ENCODE peak calls at places on chromosomes 4 and X, in eight cellular contexts. One of them, this sample, is unnamed.

GRCh38 chr4:165711436-165711835 is 161.6 kb upstream of the TLL1 start:
- DNase-seq in suprapubic skin: no peak
- DNase-seq in prostate gland: no peak
- DNase-seq in sigmoid colon: no peak
- DNase-seq in HCT116: no peak
- DNase-seq in HepG2: no peak
- DNase-seq in endothelial cell of umbilical vein: peak; percentile 39
- DNase-seq in breast epithelium: no peak
- DNase-seq in this sample: no peak

GRCh38 chr4:177005801-177006230 is 213.1 kb upstream of the VEGFC start:
- DNase-seq in HCT116: no peak
- DNase-seq in breast epithelium: no peak
- DNase-seq in sigmoid colon: no peak
- DNase-seq in prostate gland: no peak
- DNase-seq in endothelial cell of umbilical vein: peak; percentile 41
- DNase-seq in HepG2: no peak
- DNase-seq in suprapubic skin: no peak
- DNase-seq in this sample: no peak

GRCh38 chrX:790031-790430 is 159.4 kb downstream of the SHOX start:
- DNase-seq in HCT116: no peak
- DNase-seq in breast epithelium: no peak
- DNase-seq in suprapubic skin: no peak
- DNase-seq in prostate gland: no peak
- DNase-seq in HepG2: no peak
- DNase-seq in endothelial cell of umbilical vein: no peak
- DNase-seq in sigmoid colon: no peak
- DNase-seq in this sample: no peak

GRCh38 chr4:39668835-39669234 is 29.1 kb upstream of the UBE2K start:
- DNase-seq in HCT116: no peak
- DNase-seq in endothelial cell of umbilical vein: no peak
- DNase-seq in suprapubic skin: no peak
- DNase-seq in breast epithelium: no peak
- DNase-seq in prostate gland: no peak
- DNase-seq in sigmoid colon: no peak
- DNase-seq in HepG2: no peak
- DNase-seq in this sample: no peak

GRCh38 chr4:94507708-94508107 is 56.0 kb downstream of the PDLIM5 start:
- DNase-seq in endothelial cell of umbilical vein: peak; percentile 60
- DNase-seq in HCT116: peak; percentile 82
- DNase-seq in prostate gland: no peak
- DNase-seq in suprapubic skin: no peak
- DNase-seq in HepG2: peak; percentile 23
- DNase-seq in sigmoid colon: no peak
- DNase-seq in breast epithelium: no peak
- DNase-seq in this sample: no peak

GRCh38 chrX:153875391-153876111 is 10.4 kb downstream of the L1CAM start:
- DNase-seq in prostate gland: peak; percentile 17
- DNase-seq in sigmoid colon: no peak
- DNase-seq in endothelial cell of umbilical vein: peak; percentile 39
- DNase-seq in suprapubic skin: no peak
- DNase-seq in HepG2: no peak
- DNase-seq in breast epithelium: no peak
- DNase-seq in HCT116: no peak
- DNase-seq in this sample: peak; percentile 88

GRCh38 chr4:36081185-36081584 is 163.1 kb downstream of the ARAP2 start:
- DNase-seq in breast epithelium: no peak
- DNase-seq in HCT116: no peak
- DNase-seq in suprapubic skin: no peak
- DNase-seq in endothelial cell of umbilical vein: no peak
- DNase-seq in prostate gland: no peak
- DNase-seq in HepG2: no peak
- DNase-seq in sigmoid colon: no peak
- DNase-seq in this sample: no peak

GRCh38 chr4:89641367-89641687 is 195.6 kb downstream of the SNCA start:
- DNase-seq in HCT116: no peak
- DNase-seq in HepG2: no peak
- DNase-seq in prostate gland: no peak
- DNase-seq in breast epithelium: no peak
- DNase-seq in suprapubic skin: no peak
- DNase-seq in sigmoid colon: no peak
- DNase-seq in endothelial cell of umbilical vein: peak; percentile 44
- DNase-seq in this sample: no peak

GRCh38 chr4:128649161-128649560 is 160.3 kb upstream of the JADE1 start:
- DNase-seq in HCT116: no peak
- DNase-seq in prostate gland: no peak
- DNase-seq in endothelial cell of umbilical vein: no peak
- DNase-seq in HepG2: no peak
- DNase-seq in breast epithelium: no peak
- DNase-seq in sigmoid colon: no peak
- DNase-seq in suprapubic skin: no peak
- DNase-seq in this sample: no peak

GRCh38 chr4:118308306-118309030 is 44.3 kb downstream of the PRSS12 start:
- DNase-seq in breast epithelium: no peak
- DNase-seq in endothelial cell of umbilical vein: no peak
- DNase-seq in HCT116: no peak
- DNase-seq in prostate gland: no peak
- DNase-seq in sigmoid colon: no peak
- DNase-seq in HepG2: no peak
- DNase-seq in suprapubic skin: no peak
- DNase-seq in this sample: no peak

GRCh38 chrX:140507982-140508305 is 3.1 kb upstream of the SOX3 start:
- DNase-seq in prostate gland: no peak
- DNase-seq in endothelial cell of umbilical vein: no peak
- DNase-seq in breast epithelium: no peak
- DNase-seq in HepG2: no peak
- DNase-seq in sigmoid colon: no peak
- DNase-seq in HCT116: no peak
- DNase-seq in suprapubic skin: no peak
- DNase-seq in this sample: no peak

GRCh38 chrX:109774706-109775105 is 41.6 kb upstream of the ACSL4 start:
- DNase-seq in HCT116: no peak
- DNase-seq in breast epithelium: no peak
- DNase-seq in HepG2: peak; percentile 79
- DNase-seq in sigmoid colon: no peak
- DNase-seq in suprapubic skin: no peak
- DNase-seq in prostate gland: no peak
- DNase-seq in endothelial cell of umbilical vein: no peak
- DNase-seq in this sample: no peak

GRCh38 chrX:77899081-77899828 is at the start of gene COX7B:
- DNase-seq in sigmoid colon: peak; percentile 86
- DNase-seq in HCT116: peak; percentile 94
- DNase-seq in endothelial cell of umbilical vein: peak; percentile 94
- DNase-seq in suprapubic skin: no peak
- DNase-seq in HepG2: peak; percentile 96
- DNase-seq in prostate gland: peak; percentile 82
- DNase-seq in breast epithelium: peak; percentile 73
- DNase-seq in this sample: no peak
- TF ChIP-seq POLR2A in sigmoid colon: peak; percentile 67
- TF ChIP-seq POLR2A in HCT116: peak; percentile 46
- TF ChIP-seq POLR2A in endothelial cell of umbilical vein: peak; percentile 75
- TF ChIP-seq POLR2A in suprapubic skin: peak; percentile 65
- TF ChIP-seq POLR2A in HepG2: peak; percentile 75
- TF ChIP-seq POLR2A in prostate gland: peak; percentile 69
- TF ChIP-seq POLR2A in breast epithelium: peak; percentile 49
- TF ChIP-seq POLR2A in this sample: no peak

DNA sequence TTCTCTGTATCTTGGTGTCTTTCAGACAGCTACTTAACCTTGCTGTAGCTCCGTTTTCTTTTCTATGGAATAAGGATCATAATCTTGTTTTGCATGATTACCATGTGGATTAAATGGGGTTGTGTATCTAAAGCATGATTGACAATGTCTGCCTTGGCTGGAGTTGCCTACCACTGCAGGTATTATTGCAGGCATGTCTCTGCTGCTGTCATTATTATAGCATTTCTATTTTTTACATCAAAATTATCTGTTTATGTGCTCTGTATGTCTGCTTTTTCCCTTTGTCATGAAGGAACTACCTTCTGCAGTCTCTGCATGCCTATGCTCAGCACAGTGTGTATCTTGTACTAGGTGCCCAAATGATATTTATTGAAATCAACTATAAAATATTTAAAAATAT is 95.9 kb upstream of the TAPT1 start:
- DNase-seq in breast epithelium: no peak
- DNase-seq in HepG2: no peak
- DNase-seq in suprapubic skin: no peak
- DNase-seq in endothelial cell of umbilical vein: no peak
- DNase-seq in HCT116: no peak
- DNase-seq in sigmoid colon: no peak
- DNase-seq in prostate gland: no peak
- DNase-seq in this sample: no peak
- TF ChIP-seq POLR2AphosphoS5 in breast epithelium: no peak
- TF ChIP-seq POLR2AphosphoS5 in HepG2: no peak
- TF ChIP-seq POLR2AphosphoS5 in suprapubic skin: no peak
- TF ChIP-seq POLR2AphosphoS5 in endothelial cell of umbilical vein: no peak
- TF ChIP-seq POLR2AphosphoS5 in HCT116: no peak
- TF ChIP-seq POLR2AphosphoS5 in sigmoid colon: no peak
- TF ChIP-seq POLR2AphosphoS5 in prostate gland: no peak
- TF ChIP-seq POLR2AphosphoS5 in this sample: no peak

GRCh38 chr4:41214158-41215146 is at the start of gene APBB2:
- DNase-seq in prostate gland: peak; percentile 95
- DNase-seq in sigmoid colon: peak; percentile 98
- DNase-seq in suprapubic skin: peak; percentile 94
- DNase-seq in HepG2: peak; percentile 94
- DNase-seq in HCT116: peak; percentile 93
- DNase-seq in endothelial cell of umbilical vein: peak; percentile 98
- DNase-seq in breast epithelium: peak; percentile 91
- DNase-seq in this sample: peak; percentile 87
- TF ChIP-seq POLR2A in prostate gland: peak; percentile 91
- TF ChIP-seq POLR2A in sigmoid colon: peak; percentile 66
- TF ChIP-seq POLR2A in suprapubic skin: peak; percentile 13
- TF ChIP-seq POLR2A in HepG2: peak; percentile 82
- TF ChIP-seq POLR2A in HCT116: peak; percentile 92
- TF ChIP-seq POLR2A in endothelial cell of umbilical vein: peak; percentile 93
- TF ChIP-seq POLR2A in breast epithelium: no peak
- TF ChIP-seq POLR2A in this sample: peak; percentile 23

DNA sequence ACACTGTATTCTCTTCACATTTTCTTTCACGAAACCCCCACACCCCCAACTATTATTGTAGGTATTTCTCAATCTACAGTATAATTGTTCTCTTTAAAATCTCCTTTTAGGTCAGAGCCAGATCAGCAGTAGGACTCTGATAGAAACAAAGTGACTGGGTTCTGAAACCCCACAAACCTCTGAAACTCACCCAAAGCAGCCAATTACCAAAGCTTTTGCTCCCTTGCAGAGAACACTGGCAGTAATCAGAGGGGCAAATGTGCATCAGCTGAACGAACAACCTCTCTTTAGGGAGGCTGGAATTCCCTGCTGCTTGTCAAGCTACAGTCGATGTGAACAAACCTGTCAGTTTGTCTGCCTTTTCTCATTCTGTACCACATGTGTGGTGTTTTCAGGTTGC is 395.8 kb downstream of the GPAT3 start:
- DNase-seq in HepG2: no peak
- DNase-seq in suprapubic skin: no peak
- DNase-seq in sigmoid colon: no peak
- DNase-seq in breast epithelium: no peak
- DNase-seq in prostate gland: no peak
- DNase-seq in HCT116: no peak
- DNase-seq in endothelial cell of umbilical vein: no peak
- DNase-seq in this sample: no peak
- TF ChIP-seq POLR2AphosphoS5 in HepG2: no peak
- TF ChIP-seq POLR2AphosphoS5 in suprapubic skin: no peak
- TF ChIP-seq POLR2AphosphoS5 in sigmoid colon: no peak
- TF ChIP-seq POLR2AphosphoS5 in breast epithelium: no peak
- TF ChIP-seq POLR2AphosphoS5 in prostate gland: no peak
- TF ChIP-seq POLR2AphosphoS5 in HCT116: no peak
- TF ChIP-seq POLR2AphosphoS5 in endothelial cell of umbilical vein: no peak
- TF ChIP-seq POLR2AphosphoS5 in this sample: no peak

DNA sequence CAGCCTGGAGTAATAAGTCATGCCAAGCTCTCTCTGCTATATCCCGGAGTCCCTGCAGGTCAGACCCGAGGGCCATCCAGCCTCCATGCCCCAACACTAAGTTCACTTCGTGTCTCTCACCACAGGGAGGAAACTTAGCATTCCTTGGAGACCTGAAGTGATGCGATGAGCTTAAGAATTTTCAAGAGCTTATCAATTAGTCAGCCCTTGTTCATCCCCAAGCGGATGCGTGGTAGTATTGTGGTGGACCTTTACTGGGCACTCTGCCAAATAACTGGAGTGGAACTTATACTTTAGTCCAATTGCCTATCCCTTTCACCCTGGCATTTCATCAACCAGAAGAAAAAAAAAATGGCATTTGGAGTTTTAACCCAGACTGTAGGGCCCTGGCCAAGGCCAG is 137.2 kb downstream of the RELL1 start:
- DNase-seq in sigmoid colon: no peak
- DNase-seq in suprapubic skin: no peak
- DNase-seq in breast epithelium: no peak
- DNase-seq in endothelial cell of umbilical vein: peak; percentile 50
- DNase-seq in HCT116: no peak
- DNase-seq in prostate gland: no peak
- DNase-seq in HepG2: no peak
- DNase-seq in this sample: no peak
- TF ChIP-seq POLR2A in sigmoid colon: no peak
- TF ChIP-seq POLR2A in suprapubic skin: no peak
- TF ChIP-seq POLR2A in breast epithelium: no peak
- TF ChIP-seq POLR2A in endothelial cell of umbilical vein: no peak
- TF ChIP-seq POLR2A in HCT116: no peak
- TF ChIP-seq POLR2A in prostate gland: no peak
- TF ChIP-seq POLR2A in HepG2: no peak
- TF ChIP-seq POLR2A in this sample: no peak

GRCh38 chr4:40991908-40992307 is 222.4 kb downstream of the APBB2 start:
- DNase-seq in sigmoid colon: no peak
- DNase-seq in endothelial cell of umbilical vein: no peak
- DNase-seq in HCT116: no peak
- DNase-seq in breast epithelium: no peak
- DNase-seq in HepG2: no peak
- DNase-seq in prostate gland: no peak
- DNase-seq in suprapubic skin: no peak
- DNase-seq in this sample: no peak
- TF ChIP-seq POLR2AphosphoS5 in sigmoid colon: no peak
- TF ChIP-seq POLR2AphosphoS5 in endothelial cell of umbilical vein: no peak
- TF ChIP-seq POLR2AphosphoS5 in HCT116: no peak
- TF ChIP-seq POLR2AphosphoS5 in breast epithelium: no peak
- TF ChIP-seq POLR2AphosphoS5 in HepG2: no peak
- TF ChIP-seq POLR2AphosphoS5 in prostate gland: no peak
- TF ChIP-seq POLR2AphosphoS5 in suprapubic skin: no peak
- TF ChIP-seq POLR2AphosphoS5 in this sample: no peak

This sample was measured in spleen.